ENCODE peak calls at places on chromosomes 5 and 9, in seven cellular contexts. One of them, this sample, is unnamed.

GRCh38 chr5:140221697-140222223 is 46.8 kb downstream of the CYSTM1 start:
- DNase-seq in aorta: no peak
- DNase-seq in AG09319: peak; percentile 24
- DNase-seq in dermis microvascular lymphatic vessel endothelial cell: no peak
- DNase-seq in brain microvascular endothelial cell: peak; percentile 73
- DNase-seq in caudate nucleus: no peak
- DNase-seq in SK-N-DZ: no peak
- DNase-seq in this sample: no peak

GRCh38 chr5:113213551-113213971 is 221.2 kb downstream of the TSSK1B start:
- DNase-seq in AG09319: no peak
- DNase-seq in SK-N-DZ: no peak
- DNase-seq in brain microvascular endothelial cell: no peak
- DNase-seq in caudate nucleus: no peak
- DNase-seq in aorta: no peak
- DNase-seq in dermis microvascular lymphatic vessel endothelial cell: no peak
- DNase-seq in this sample: no peak

GRCh38 chr9:126147186-126147585 is 179.4 kb upstream of the MVB12B start:
- DNase-seq in brain microvascular endothelial cell: no peak
- DNase-seq in dermis microvascular lymphatic vessel endothelial cell: no peak
- DNase-seq in SK-N-DZ: no peak
- DNase-seq in caudate nucleus: no peak
- DNase-seq in aorta: no peak
- DNase-seq in AG09319: no peak
- DNase-seq in this sample: no peak

GRCh38 chr5:116482394-116482793 is 92.2 kb downstream of the SEMA6A start:
- DNase-seq in AG09319: no peak
- DNase-seq in SK-N-DZ: no peak
- DNase-seq in brain microvascular endothelial cell: peak; percentile 53
- DNase-seq in aorta: no peak
- DNase-seq in caudate nucleus: no peak
- DNase-seq in dermis microvascular lymphatic vessel endothelial cell: no peak
- DNase-seq in this sample: no peak

GRCh38 chr5:52579391-52579790 is 208.3 kb upstream of the ITGA1 start:
- DNase-seq in SK-N-DZ: no peak
- DNase-seq in AG09319: no peak
- DNase-seq in caudate nucleus: no peak
- DNase-seq in aorta: no peak
- DNase-seq in dermis microvascular lymphatic vessel endothelial cell: no peak
- DNase-seq in brain microvascular endothelial cell: no peak
- DNase-seq in this sample: no peak

GRCh38 chr9:93302586-93303257 is 118.8 kb downstream of the WNK2 start:
- DNase-seq in caudate nucleus: no peak
- DNase-seq in AG09319: peak; percentile 19
- DNase-seq in brain microvascular endothelial cell: peak; percentile 34
- DNase-seq in SK-N-DZ: peak; percentile 54
- DNase-seq in aorta: peak; percentile 76
- DNase-seq in dermis microvascular lymphatic vessel endothelial cell: peak; percentile 45
- DNase-seq in this sample: peak; percentile 74

GRCh38 chr9:127455299-127455992 is 4.1 kb downstream of the LRSAM1 start:
- DNase-seq in dermis microvascular lymphatic vessel endothelial cell: no peak
- DNase-seq in brain microvascular endothelial cell: no peak
- DNase-seq in SK-N-DZ: no peak
- DNase-seq in AG09319: no peak
- DNase-seq in caudate nucleus: no peak
- DNase-seq in aorta: no peak
- DNase-seq in this sample: no peak

GRCh38 chr5:138370537-138370936 is 18.1 kb downstream of the KDM3B start:
- DNase-seq in dermis microvascular lymphatic vessel endothelial cell: no peak
- DNase-seq in aorta: no peak
- DNase-seq in caudate nucleus: no peak
- DNase-seq in SK-N-DZ: no peak
- DNase-seq in AG09319: no peak
- DNase-seq in brain microvascular endothelial cell: no peak
- DNase-seq in this sample: no peak

GRCh38 chr5:179264641-179265528 is 80.4 kb downstream of the ADAMTS2 start:
- DNase-seq in brain microvascular endothelial cell: no peak
- DNase-seq in dermis microvascular lymphatic vessel endothelial cell: no peak
- DNase-seq in AG09319: no peak
- DNase-seq in caudate nucleus: no peak
- DNase-seq in SK-N-DZ: no peak
- DNase-seq in aorta: no peak
- DNase-seq in this sample: no peak

GRCh38 chr5:111075520-111075919 is 4.0 kb downstream of the TSLP start:
- DNase-seq in dermis microvascular lymphatic vessel endothelial cell: no peak
- DNase-seq in caudate nucleus: no peak
- DNase-seq in aorta: no peak
- DNase-seq in brain microvascular endothelial cell: no peak
- DNase-seq in SK-N-DZ: no peak
- DNase-seq in AG09319: peak; percentile 81
- DNase-seq in this sample: no peak

GRCh38 chr5:75363111-75363510 is 26.1 kb downstream of the HMGCR start:
- DNase-seq in AG09319: no peak
- DNase-seq in dermis microvascular lymphatic vessel endothelial cell: no peak
- DNase-seq in SK-N-DZ: no peak
- DNase-seq in aorta: no peak
- DNase-seq in brain microvascular endothelial cell: no peak
- DNase-seq in caudate nucleus: no peak
- DNase-seq in this sample: no peak

GRCh38 chr5:73359395-73359794 is 89.2 kb downstream of the FOXD1 start:
- DNase-seq in AG09319: no peak
- DNase-seq in aorta: no peak
- DNase-seq in brain microvascular endothelial cell: no peak
- DNase-seq in SK-N-DZ: no peak
- DNase-seq in dermis microvascular lymphatic vessel endothelial cell: no peak
- DNase-seq in caudate nucleus: no peak
- DNase-seq in this sample: no peak

GRCh38 chr5:125412051-125412560 is 665.7 kb upstream of the ZNF608 start:
- DNase-seq in dermis microvascular lymphatic vessel endothelial cell: no peak
- DNase-seq in caudate nucleus: no peak
- DNase-seq in AG09319: no peak
- DNase-seq in SK-N-DZ: peak; percentile 66
- DNase-seq in brain microvascular endothelial cell: peak; percentile 34
- DNase-seq in aorta: no peak
- DNase-seq in this sample: peak; percentile 58

GRCh38 chr5:113451797-113452196 is 17.0 kb upstream of the TSSK1B start:
- DNase-seq in AG09319: no peak
- DNase-seq in brain microvascular endothelial cell: no peak
- DNase-seq in dermis microvascular lymphatic vessel endothelial cell: no peak
- DNase-seq in caudate nucleus: no peak
- DNase-seq in aorta: no peak
- DNase-seq in SK-N-DZ: no peak
- DNase-seq in this sample: no peak

GRCh38 chr5:168765220-168766037 is 186.3 kb upstream of the PANK3 start:
- DNase-seq in brain microvascular endothelial cell: no peak
- DNase-seq in SK-N-DZ: peak; percentile 75
- DNase-seq in aorta: peak; percentile 87
- DNase-seq in dermis microvascular lymphatic vessel endothelial cell: no peak
- DNase-seq in AG09319: no peak
- DNase-seq in caudate nucleus: no peak
- DNase-seq in this sample: peak; percentile 60

GRCh38 chr5:170353946-170354345 is 35.2 kb downstream of the KCNMB1 start:
- DNase-seq in SK-N-DZ: no peak
- DNase-seq in AG09319: no peak
- DNase-seq in brain microvascular endothelial cell: no peak
- DNase-seq in caudate nucleus: no peak
- DNase-seq in aorta: no peak
- DNase-seq in dermis microvascular lymphatic vessel endothelial cell: no peak
- DNase-seq in this sample: no peak

GRCh38 chr5:142262683-142263082 is 62.1 kb downstream of the SPRY4 start:
- DNase-seq in dermis microvascular lymphatic vessel endothelial cell: no peak
- DNase-seq in SK-N-DZ: no peak
- DNase-seq in brain microvascular endothelial cell: no peak
- DNase-seq in aorta: no peak
- DNase-seq in caudate nucleus: no peak
- DNase-seq in AG09319: no peak
- DNase-seq in this sample: no peak

GRCh38 chr5:151222054-151222768 is 1.7 kb downstream of the CCDC69 start:
- DNase-seq in aorta: no peak
- DNase-seq in AG09319: no peak
- DNase-seq in dermis microvascular lymphatic vessel endothelial cell: no peak
- DNase-seq in caudate nucleus: no peak
- DNase-seq in brain microvascular endothelial cell: no peak
- DNase-seq in SK-N-DZ: no peak
- DNase-seq in this sample: peak; percentile 35

GRCh38 chr9:72856985-72857631 is 95.7 kb downstream of the ALDH1A1 start:
- DNase-seq in aorta: no peak
- DNase-seq in brain microvascular endothelial cell: peak; percentile 66
- DNase-seq in SK-N-DZ: peak; percentile 46
- DNase-seq in AG09319: peak; percentile 31
- DNase-seq in dermis microvascular lymphatic vessel endothelial cell: peak; percentile 62
- DNase-seq in caudate nucleus: no peak
- DNase-seq in this sample: peak; percentile 58

GRCh38 chr5:9670371-9670770 is 40.2 kb upstream of the TAS2R1 start:
- DNase-seq in AG09319: no peak
- DNase-seq in brain microvascular endothelial cell: no peak
- DNase-seq in dermis microvascular lymphatic vessel endothelial cell: no peak
- DNase-seq in SK-N-DZ: no peak
- DNase-seq in caudate nucleus: no peak
- DNase-seq in aorta: no peak
- DNase-seq in this sample: no peak

This sample was measured in adrenal gland.